ENCODE peak calls at places on chromosome 10, in ten cellular contexts. One of them, this sample, is unnamed.

GRCh38 chr10:59060852-59061251 is 115.6 kb upstream of the PHYHIPL start:
- DNase-seq in hippocampal formation: no peak
- DNase-seq in head of caudate nucleus: no peak
- DNase-seq in Calu3: no peak
- DNase-seq in H7: no peak
- DNase-seq in spleen: no peak
- DNase-seq in NCI-H1092: no peak
- DNase-seq in bronchial epithelial cell: no peak
- DNase-seq in stimulated activated CD8-positive, alpha-beta memory T cell treated with anti-CD3 and anti-CD28 coated beads, Interleukin-7, amount 100 ng/mL, for 1 hour: no peak
- DNase-seq in stimulated activated naive CD8-positive, alpha-beta T cell treated with anti-CD3 and anti-CD28 coated beads, Interleukin-15, Interleukin-2, amounts not matched to agents 100 U/mL and 50 U/mL, for 24 hours: no peak
- DNase-seq in this sample: no peak

GRCh38 chr10:17412323-17412722 is 42.1 kb downstream of the ST8SIA6 start:
- DNase-seq in hippocampal formation: no peak
- DNase-seq in head of caudate nucleus: no peak
- DNase-seq in Calu3: peak
- DNase-seq in H7: peak
- DNase-seq in spleen: no peak
- DNase-seq in NCI-H1092: no peak
- DNase-seq in bronchial epithelial cell: peak
- DNase-seq in stimulated activated CD8-positive, alpha-beta memory T cell treated with anti-CD3 and anti-CD28 coated beads, Interleukin-7, amount 100 ng/mL, for 1 hour: no peak
- DNase-seq in stimulated activated naive CD8-positive, alpha-beta T cell treated with anti-CD3 and anti-CD28 coated beads, Interleukin-15, Interleukin-2, amounts not matched to agents 100 U/mL and 50 U/mL, for 24 hours: no peak
- DNase-seq in this sample: peak

GRCh38 chr10:99916776-99917175 is 93.0 kb downstream of the DNMBP start:
- DNase-seq in hippocampal formation: no peak
- DNase-seq in head of caudate nucleus: no peak
- DNase-seq in Calu3: no peak
- DNase-seq in H7: no peak
- DNase-seq in spleen: no peak
- DNase-seq in NCI-H1092: no peak
- DNase-seq in bronchial epithelial cell: no peak
- DNase-seq in stimulated activated CD8-positive, alpha-beta memory T cell treated with anti-CD3 and anti-CD28 coated beads, Interleukin-7, amount 100 ng/mL, for 1 hour: no peak
- DNase-seq in stimulated activated naive CD8-positive, alpha-beta T cell treated with anti-CD3 and anti-CD28 coated beads, Interleukin-15, Interleukin-2, amounts not matched to agents 100 U/mL and 50 U/mL, for 24 hours: no peak
- DNase-seq in this sample: no peak

GRCh38 chr10:36802523-36803153 is 322.8 kb upstream of the ANKRD30A start:
- DNase-seq in hippocampal formation: peak
- DNase-seq in head of caudate nucleus: no peak
- DNase-seq in Calu3: no peak
- DNase-seq in H7: no peak
- DNase-seq in spleen: no peak
- DNase-seq in NCI-H1092: peak
- DNase-seq in bronchial epithelial cell: no peak
- DNase-seq in stimulated activated CD8-positive, alpha-beta memory T cell treated with anti-CD3 and anti-CD28 coated beads, Interleukin-7, amount 100 ng/mL, for 1 hour: no peak
- DNase-seq in stimulated activated naive CD8-positive, alpha-beta T cell treated with anti-CD3 and anti-CD28 coated beads, Interleukin-15, Interleukin-2, amounts not matched to agents 100 U/mL and 50 U/mL, for 24 hours: no peak
- DNase-seq in this sample: no peak

GRCh38 chr10:123585477-123586445 is 80.4 kb upstream of the GPR26 start:
- DNase-seq in hippocampal formation: no peak
- DNase-seq in head of caudate nucleus: no peak
- DNase-seq in Calu3: no peak
- DNase-seq in H7: peak
- DNase-seq in spleen: no peak
- DNase-seq in NCI-H1092: no peak
- DNase-seq in bronchial epithelial cell: no peak
- DNase-seq in stimulated activated CD8-positive, alpha-beta memory T cell treated with anti-CD3 and anti-CD28 coated beads, Interleukin-7, amount 100 ng/mL, for 1 hour: no peak
- DNase-seq in stimulated activated naive CD8-positive, alpha-beta T cell treated with anti-CD3 and anti-CD28 coated beads, Interleukin-15, Interleukin-2, amounts not matched to agents 100 U/mL and 50 U/mL, for 24 hours: no peak
- DNase-seq in this sample: no peak

GRCh38 chr10:92946491-92946890 is 98.2 kb downstream of the EXOC6 start:
- DNase-seq in hippocampal formation: no peak
- DNase-seq in head of caudate nucleus: no peak
- DNase-seq in Calu3: no peak
- DNase-seq in H7: no peak
- DNase-seq in spleen: no peak
- DNase-seq in NCI-H1092: no peak
- DNase-seq in bronchial epithelial cell: no peak
- DNase-seq in stimulated activated CD8-positive, alpha-beta memory T cell treated with anti-CD3 and anti-CD28 coated beads, Interleukin-7, amount 100 ng/mL, for 1 hour: no peak
- DNase-seq in stimulated activated naive CD8-positive, alpha-beta T cell treated with anti-CD3 and anti-CD28 coated beads, Interleukin-15, Interleukin-2, amounts not matched to agents 100 U/mL and 50 U/mL, for 24 hours: no peak
- DNase-seq in this sample: no peak

GRCh38 chr10:93752761-93753160 is 5.0 kb upstream of the LGI1 start:
- DNase-seq in hippocampal formation: no peak
- DNase-seq in head of caudate nucleus: no peak
- DNase-seq in Calu3: no peak
- DNase-seq in H7: no peak
- DNase-seq in spleen: no peak
- DNase-seq in NCI-H1092: no peak
- DNase-seq in bronchial epithelial cell: peak
- DNase-seq in stimulated activated CD8-positive, alpha-beta memory T cell treated with anti-CD3 and anti-CD28 coated beads, Interleukin-7, amount 100 ng/mL, for 1 hour: no peak
- DNase-seq in stimulated activated naive CD8-positive, alpha-beta T cell treated with anti-CD3 and anti-CD28 coated beads, Interleukin-15, Interleukin-2, amounts not matched to agents 100 U/mL and 50 U/mL, for 24 hours: no peak
- DNase-seq in this sample: no peak

GRCh38 chr10:1156921-1157614 is 100.9 kb downstream of the WDR37 start:
- DNase-seq in hippocampal formation: no peak
- DNase-seq in head of caudate nucleus: peak
- DNase-seq in Calu3: no peak
- DNase-seq in H7: no peak
- DNase-seq in spleen: peak
- DNase-seq in NCI-H1092: no peak
- DNase-seq in bronchial epithelial cell: no peak
- DNase-seq in stimulated activated CD8-positive, alpha-beta memory T cell treated with anti-CD3 and anti-CD28 coated beads, Interleukin-7, amount 100 ng/mL, for 1 hour: no peak
- DNase-seq in stimulated activated naive CD8-positive, alpha-beta T cell treated with anti-CD3 and anti-CD28 coated beads, Interleukin-15, Interleukin-2, amounts not matched to agents 100 U/mL and 50 U/mL, for 24 hours: no peak
- DNase-seq in this sample: no peak

GRCh38 chr10:80154978-80155695 is 22.6 kb downstream of the PLAC9 start:
- DNase-seq in hippocampal formation: no peak
- DNase-seq in head of caudate nucleus: no peak
- DNase-seq in Calu3: no peak
- DNase-seq in H7: no peak
- DNase-seq in spleen: no peak
- DNase-seq in NCI-H1092: no peak
- DNase-seq in bronchial epithelial cell: peak
- DNase-seq in stimulated activated CD8-positive, alpha-beta memory T cell treated with anti-CD3 and anti-CD28 coated beads, Interleukin-7, amount 100 ng/mL, for 1 hour: no peak
- DNase-seq in stimulated activated naive CD8-positive, alpha-beta T cell treated with anti-CD3 and anti-CD28 coated beads, Interleukin-15, Interleukin-2, amounts not matched to agents 100 U/mL and 50 U/mL, for 24 hours: no peak
- DNase-seq in this sample: no peak

GRCh38 chr10:61842755-61843497 is 58.6 kb upstream of the ARID5B start:
- DNase-seq in hippocampal formation: no peak
- DNase-seq in head of caudate nucleus: no peak
- DNase-seq in Calu3: no peak
- DNase-seq in H7: no peak
- DNase-seq in spleen: no peak
- DNase-seq in NCI-H1092: no peak
- DNase-seq in bronchial epithelial cell: peak
- DNase-seq in stimulated activated CD8-positive, alpha-beta memory T cell treated with anti-CD3 and anti-CD28 coated beads, Interleukin-7, amount 100 ng/mL, for 1 hour: no peak
- DNase-seq in stimulated activated naive CD8-positive, alpha-beta T cell treated with anti-CD3 and anti-CD28 coated beads, Interleukin-15, Interleukin-2, amounts not matched to agents 100 U/mL and 50 U/mL, for 24 hours: no peak
- DNase-seq in this sample: no peak

GRCh38 chr10:43852141-43852540 is 203.5 kb upstream of the ZNF32 start:
- DNase-seq in hippocampal formation: no peak
- DNase-seq in head of caudate nucleus: no peak
- DNase-seq in Calu3: no peak
- DNase-seq in H7: no peak
- DNase-seq in spleen: peak
- DNase-seq in NCI-H1092: no peak
- DNase-seq in bronchial epithelial cell: no peak
- DNase-seq in stimulated activated CD8-positive, alpha-beta memory T cell treated with anti-CD3 and anti-CD28 coated beads, Interleukin-7, amount 100 ng/mL, for 1 hour: no peak
- DNase-seq in stimulated activated naive CD8-positive, alpha-beta T cell treated with anti-CD3 and anti-CD28 coated beads, Interleukin-15, Interleukin-2, amounts not matched to agents 100 U/mL and 50 U/mL, for 24 hours: no peak
- DNase-seq in this sample: no peak

GRCh38 chr10:96673318-96674099 is 46.8 kb downstream of the PIK3AP1 start:
- DNase-seq in hippocampal formation: peak
- DNase-seq in head of caudate nucleus: peak
- DNase-seq in Calu3: peak
- DNase-seq in H7: no peak
- DNase-seq in spleen: peak
- DNase-seq in NCI-H1092: no peak
- DNase-seq in bronchial epithelial cell: no peak
- DNase-seq in stimulated activated CD8-positive, alpha-beta memory T cell treated with anti-CD3 and anti-CD28 coated beads, Interleukin-7, amount 100 ng/mL, for 1 hour: no peak
- DNase-seq in stimulated activated naive CD8-positive, alpha-beta T cell treated with anti-CD3 and anti-CD28 coated beads, Interleukin-15, Interleukin-2, amounts not matched to agents 100 U/mL and 50 U/mL, for 24 hours: no peak
- DNase-seq in this sample: peak

GRCh38 chr10:30207485-30208052 is 141.5 kb downstream of the MTPAP start:
- DNase-seq in hippocampal formation: no peak
- DNase-seq in head of caudate nucleus: no peak
- DNase-seq in Calu3: no peak
- DNase-seq in H7: no peak
- DNase-seq in spleen: no peak
- DNase-seq in NCI-H1092: no peak
- DNase-seq in bronchial epithelial cell: no peak
- DNase-seq in stimulated activated CD8-positive, alpha-beta memory T cell treated with anti-CD3 and anti-CD28 coated beads, Interleukin-7, amount 100 ng/mL, for 1 hour: no peak
- DNase-seq in stimulated activated naive CD8-positive, alpha-beta T cell treated with anti-CD3 and anti-CD28 coated beads, Interleukin-15, Interleukin-2, amounts not matched to agents 100 U/mL and 50 U/mL, for 24 hours: no peak
- DNase-seq in this sample: no peak

GRCh38 chr10:12504628-12505027 is 155.3 kb downstream of the CAMK1D start:
- DNase-seq in hippocampal formation: no peak
- DNase-seq in head of caudate nucleus: peak
- DNase-seq in Calu3: no peak
- DNase-seq in H7: no peak
- DNase-seq in spleen: no peak
- DNase-seq in NCI-H1092: no peak
- DNase-seq in bronchial epithelial cell: no peak
- DNase-seq in stimulated activated CD8-positive, alpha-beta memory T cell treated with anti-CD3 and anti-CD28 coated beads, Interleukin-7, amount 100 ng/mL, for 1 hour: no peak
- DNase-seq in stimulated activated naive CD8-positive, alpha-beta T cell treated with anti-CD3 and anti-CD28 coated beads, Interleukin-15, Interleukin-2, amounts not matched to agents 100 U/mL and 50 U/mL, for 24 hours: no peak
- DNase-seq in this sample: no peak

This sample was measured in HuH-7.